ENCODE peak calls at places on chromosomes 11 and 22, in four cellular contexts. O, S, F and L are unnamed samples.

GRCh38 chr22:41687901-41688364 is 734 bp downstream of the SNU13 start:
- DNase-seq in F (peak), S (no peak), O (peak), L (no peak)

GRCh38 chr11:61080526-61080925 is 21.8 kb upstream of the CD5 start:
- DNase-seq in S (no peak), F (no peak), O (no peak), L (no peak)

GRCh38 chr11:31437742-31438435 is 68.2 kb downstream of the DNAJC24 start:
- DNase-seq in S (no peak), O (no peak), F (no peak), L (no peak)

GRCh38 chr11:31995525-31996123 is 95.2 kb upstream of the RCN1 start:
- DNase-seq in S (no peak), O (no peak), F (no peak), L (no peak)

GRCh38 chr11:83778598-83778997 is 492.4 kb upstream of the CCDC90B start:
- DNase-seq in S (no peak), O (no peak), F (no peak), L (no peak)

GRCh38 chr11:119728226-119728626 is 774 bp downstream of the NECTIN1 start:
- DNase-seq in O (no peak), S (no peak), F (no peak), L (no peak)

GRCh38 chr22:27833803-27834202 is 32.2 kb upstream of the MN1 start:
- DNase-seq in F (no peak), O (no peak), S (no peak), L (no peak)

GRCh38 chr22:48842583-48842945 is 985.1 kb downstream of the BRD1 start:
- DNase-seq in O (no peak), F (no peak), S (no peak), L (no peak)

GRCh38 chr22:17607891-17608521 is 20.5 kb downstream of the ATP6V1E1 start:
- DNase-seq in O (no peak), S (no peak), F (no peak), L (no peak)

DNA sequence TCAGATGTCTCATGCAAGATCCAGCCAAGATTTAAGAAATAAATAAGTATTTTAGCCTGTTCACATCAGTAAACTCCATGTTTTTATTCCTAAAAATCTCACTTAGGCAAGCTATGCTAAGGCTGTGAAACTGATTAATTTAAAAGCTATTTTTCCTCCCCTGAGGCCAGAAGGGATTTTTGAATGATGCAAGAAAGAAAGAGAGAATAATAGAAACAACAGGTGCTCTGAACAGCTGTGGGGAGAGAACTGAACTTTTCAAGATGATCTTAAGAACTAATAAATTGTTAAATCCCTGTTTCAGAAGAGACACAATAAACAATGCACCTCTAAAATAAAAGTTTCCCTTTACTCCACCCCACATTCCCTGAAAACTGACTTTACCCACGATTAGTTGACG is 241.6 kb downstream of the DLG2 start:
- DNase-seq in O (no peak), F (no peak), S (no peak), L (no peak)
- TF ChIP-seq CTCF in O (no peak), F (no peak), S (no peak), L (no peak)

DNA sequence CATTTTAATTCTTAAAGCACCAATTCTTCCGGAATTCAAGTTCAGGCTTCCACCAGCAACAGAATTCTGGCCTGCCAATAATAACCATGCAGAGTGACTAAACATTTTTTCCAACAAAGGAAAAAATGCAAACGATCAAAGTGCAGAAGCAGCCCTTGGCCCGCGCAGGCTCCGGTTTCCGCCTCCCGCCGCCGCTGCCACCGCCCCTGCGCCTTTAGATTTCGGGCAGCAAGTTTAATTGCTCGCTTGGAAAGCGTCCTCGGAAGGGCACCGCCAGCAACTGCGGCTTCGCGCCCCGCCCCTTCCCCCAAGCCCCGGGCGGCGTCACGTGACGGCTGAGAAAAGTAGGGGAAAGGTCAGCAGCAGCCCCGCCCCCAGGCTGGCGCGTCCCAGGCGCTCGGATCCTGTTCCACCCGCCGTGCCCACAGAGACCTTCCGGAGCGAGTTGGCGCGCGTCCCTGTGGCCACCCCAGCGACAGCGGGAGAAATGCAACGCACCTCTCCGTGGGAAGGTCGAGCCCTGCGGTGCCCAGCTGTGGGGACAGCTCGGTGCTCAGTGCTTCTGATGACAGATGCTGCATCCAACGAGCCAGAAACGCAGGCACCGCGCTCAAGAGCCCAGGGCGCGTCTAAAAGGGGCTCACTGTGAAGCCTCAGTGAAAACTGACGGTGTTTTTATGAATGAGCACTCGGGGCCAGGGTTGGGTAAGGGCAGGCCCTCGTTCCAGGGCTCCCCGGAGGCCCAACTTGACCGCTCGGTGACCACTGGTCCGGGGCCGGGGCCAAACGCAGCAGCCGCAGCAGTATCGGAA is 2.5 kb downstream of the CPT1A start:
- DNase-seq in F (peak), S (peak), O (peak), L (peak)
- TF ChIP-seq POLR2A in F (peak), S (no peak), O (no peak), L (peak)

GRCh38 chr11:6488342-6488741 is 7.0 kb downstream of the TIMM10B start:
- DNase-seq in S (no peak), F (no peak), O (no peak), L (no peak)
- H3K27ac ChIP-seq in S (no peak), F (peak), O (no peak), L (no peak)

DNA sequence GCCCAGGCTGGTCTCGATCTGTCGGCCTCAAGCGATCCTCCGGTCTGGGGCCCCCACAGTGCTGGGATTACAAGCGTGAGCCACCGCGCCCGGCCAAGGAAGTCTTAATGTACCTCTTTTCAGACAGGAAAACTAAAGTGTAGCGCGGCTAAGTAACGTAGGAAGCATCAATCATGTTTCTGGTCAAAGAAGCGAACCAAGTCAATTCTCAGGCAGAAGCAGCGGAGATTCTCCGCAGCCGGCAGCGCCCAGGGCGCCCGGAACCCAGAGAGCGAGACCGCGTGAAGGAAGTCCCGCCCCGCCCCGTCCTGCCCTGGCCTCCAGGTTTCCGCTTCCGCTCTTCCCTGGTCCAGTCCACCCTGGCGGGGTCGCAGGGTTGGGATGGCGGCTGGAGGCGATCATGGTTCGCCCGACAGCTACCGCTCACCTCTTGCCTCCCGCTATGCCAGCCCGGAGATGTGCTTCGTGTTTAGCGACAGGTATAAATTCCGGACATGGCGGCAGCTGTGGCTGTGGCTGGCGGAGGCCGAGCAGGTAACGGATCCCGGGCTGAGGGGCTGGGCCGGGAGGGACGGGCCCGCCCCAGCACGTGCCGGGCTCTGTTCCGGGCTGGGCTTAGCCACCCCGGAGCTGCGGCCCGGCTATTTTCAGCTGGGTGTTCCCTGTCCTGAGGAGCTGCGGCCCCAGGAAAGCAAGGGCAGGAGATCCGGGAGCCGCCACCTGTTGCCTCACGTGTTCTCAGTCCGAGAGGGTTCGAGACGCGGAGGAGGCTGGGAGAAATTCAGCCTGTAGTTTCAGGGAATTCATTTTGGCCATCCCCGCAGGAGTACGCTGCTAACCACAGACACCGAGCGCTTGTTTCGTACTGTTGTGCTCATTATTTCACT is at the start of gene ADSL:
- DNase-seq in S (peak), F (peak), O (peak), L (peak)
- TF ChIP-seq CTCF in S (peak), F (no peak), O (peak), L (no peak)

GRCh38 chr11:46554205-46555162 is 39.3 kb downstream of the AMBRA1 start:
- DNase-seq in O (no peak), S (peak), F (no peak), L (no peak)

GRCh38 chr11:46559815-46560214 is 34.0 kb downstream of the AMBRA1 start:
- DNase-seq in F (no peak), O (no peak), S (no peak), L (no peak)

GRCh38 chr11:46555269-46556054 is 38.4 kb downstream of the AMBRA1 start:
- DNase-seq in F (no peak), O (no peak), S (no peak), L (no peak)

GRCh38 chr11:46560300-46561025 is 33.4 kb downstream of the AMBRA1 start:
- DNase-seq in S (no peak), O (no peak), F (no peak), L (no peak)

GRCh38 chr11:46557684-46558151 is 36.1 kb downstream of the AMBRA1 start:
- DNase-seq in S (no peak), F (no peak), O (no peak), L (no peak)
- TF ChIP-seq POLR2A in S (no peak), F (no peak), O (no peak), L (no peak)

DNA sequence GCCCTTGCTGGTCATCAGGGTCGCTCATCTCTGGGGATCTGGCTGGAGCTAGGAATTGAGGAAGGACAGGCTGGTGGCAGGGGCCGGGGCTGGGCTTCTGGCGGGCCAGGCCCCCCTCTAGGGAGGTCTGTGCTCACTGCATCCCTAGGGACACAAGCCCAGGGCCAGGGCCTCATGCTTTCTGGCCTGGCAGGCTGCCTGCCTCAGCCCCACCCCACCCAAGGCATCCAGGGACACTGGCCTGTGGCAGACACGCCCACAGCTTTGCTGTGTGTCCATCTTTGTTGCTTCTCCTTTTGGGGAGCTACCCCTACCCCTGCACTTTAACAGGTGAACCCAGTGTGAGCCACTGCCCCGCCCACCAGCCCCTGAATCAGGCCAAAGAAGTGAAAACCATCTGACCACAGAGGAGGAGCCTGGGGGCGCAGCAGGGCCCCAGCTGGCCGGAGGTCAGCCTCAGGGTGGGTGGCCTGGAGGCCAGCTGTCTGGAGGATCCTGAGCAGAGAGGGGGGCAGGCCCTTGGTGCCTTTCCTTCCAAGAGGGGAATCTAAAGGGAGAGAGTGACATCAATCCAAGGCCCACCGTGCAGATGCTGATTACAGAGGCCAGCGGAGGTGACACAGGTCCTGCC is 26.8 kb upstream of the CELSR1 start:
- DNase-seq in F (no peak), O (no peak), S (no peak), L (no peak)
- H3K27ac ChIP-seq in F (peak), O (no peak), S (no peak), L (no peak)